ENCODE peak calls at places on chromosomes 7 and 10, in seven cellular contexts. Z is colonic mucosa, E is tibial artery, H is neural progenitor cell, O is DND-41, M is cardiac fibroblast, X is fibroblast of pulmonary artery. Y is an unnamed sample.

GRCh38 chr10:111207525-111207924 is 130.7 kb downstream of the ADRA2A start:
- DNase-seq in O (peak), E (no peak), M (no peak), H (peak), Z (peak), X (no peak), Y (no peak)

GRCh38 chr7:96508371-96508770 is 186.5 kb upstream of the SLC25A13 start:
- DNase-seq in Z (no peak), E (no peak), H (no peak), O (no peak), M (peak), X (peak), Y (no peak)

GRCh38 chr7:90931996-90932912 is 332.0 kb upstream of the FZD1 start:
- DNase-seq in H (no peak), Z (no peak), M (peak), E (no peak), X (no peak), O (no peak), Y (peak)

GRCh38 chr7:111727905-111728634 is 165.8 kb upstream of the IMMP2L start:
- DNase-seq in Z (no peak), M (no peak), O (no peak), X (no peak), H (no peak), E (no peak), Y (no peak)

GRCh38 chr7:75657866-75658265 is 80.9 kb downstream of the HIP1 start:
- DNase-seq in H (no peak), Z (no peak), M (no peak), X (no peak), O (no peak), E (no peak), Y (no peak)

GRCh38 chr7:30912986-30913671 is 1.5 kb downstream of the AQP1 start:
- DNase-seq in Z (peak), E (no peak), O (no peak), H (no peak), M (no peak), X (no peak), Y (no peak)

GRCh38 chr10:1369665-1370064 is 313.5 kb downstream of the WDR37 start:
- DNase-seq in E (no peak), M (no peak), H (no peak), X (no peak), O (no peak), Z (peak), Y (no peak)

GRCh38 chr10:63236113-63236935 is 103.2 kb downstream of the NRBF2 start:
- DNase-seq in M (peak), O (peak), X (peak), E (no peak), Z (peak), H (no peak), Y (peak)

GRCh38 chr7:117086788-117087187 is 133.5 kb downstream of the ST7 start:
- DNase-seq in H (no peak), O (peak), X (peak), M (peak), Z (no peak), E (no peak), Y (peak)

GRCh38 chr7:73995821-73996511 is 32.0 kb upstream of the ELN start:
- DNase-seq in Z (no peak), X (no peak), H (no peak), O (no peak), E (no peak), M (no peak), Y (no peak)

GRCh38 chr10:48496105-48496830 is 108.6 kb downstream of the ARHGAP22 start:
- DNase-seq in O (no peak), Z (no peak), M (no peak), E (no peak), H (no peak), X (no peak), Y (no peak)

GRCh38 chr10:93911865-93912264 is 18.1 kb downstream of the SLC35G1 start:
- DNase-seq in M (no peak), X (no peak), Z (no peak), E (no peak), O (no peak), H (no peak), Y (no peak)

GRCh38 chr7:33334349-33334748 is 205.0 kb downstream of the BBS9 start:
- DNase-seq in Z (no peak), X (peak), M (peak), E (no peak), H (peak), O (no peak), Y (peak)

GRCh38 chr7:80883188-80884025 is 35.4 kb downstream of the SEMA3C start:
- DNase-seq in X (peak), H (no peak), O (no peak), M (peak), E (no peak), Z (no peak), Y (peak)

GRCh38 chr10:103168436-103168835 is 24.6 kb downstream of the NT5C2 start:
- DNase-seq in H (no peak), O (no peak), Z (no peak), E (no peak), M (peak), X (peak), Y (peak)

GRCh38 chr7:114663502-114663901 is 248.9 kb downstream of the FOXP2 start:
- DNase-seq in Z (no peak), H (peak), M (no peak), X (peak), O (no peak), E (no peak), Y (peak)

GRCh38 chr10:124066744-124067714 is 26.4 kb downstream of the CHST15 start:
- DNase-seq in M (no peak), O (peak), H (peak), X (no peak), Z (no peak), E (no peak), Y (no peak)

GRCh38 chr7:138801256-138801655 is 3.3 kb upstream of the ATP6V0A4 start:
- DNase-seq in E (no peak), Z (no peak), X (no peak), O (no peak), H (no peak), M (no peak), Y (no peak)

GRCh38 chr7:138796038-138796580 is 1.7 kb upstream of the TMEM213 start:
- DNase-seq in Z (no peak), H (no peak), X (no peak), O (no peak), E (no peak), M (no peak), Y (no peak)

GRCh38 chr7:138798836-138799235 is 840 bp upstream of the ATP6V0A4 start:
- DNase-seq in O (no peak), Z (no peak), X (no peak), E (no peak), M (no peak), H (no peak), Y (no peak)

GRCh38 chr7:138799336-138799965 is 1.5 kb upstream of the ATP6V0A4 start:
- DNase-seq in Z (no peak), E (no peak), O (no peak), H (no peak), M (no peak), X (no peak), Y (no peak)

GRCh38 chr7:138797715-138798320 is at the start of the genes ATP6V0A4 and TMEM213:
- DNase-seq in Z (no peak), M (no peak), H (peak), O (no peak), X (no peak), E (no peak), Y (no peak)
- H3K4me3 ChIP-seq in Z (no peak), M (no peak), H (peak), O (no peak), X (no peak), E (no peak), Y (no peak)

GRCh38 chr7:43341132-43341531 is 228.7 kb downstream of the HECW1 start:
- DNase-seq in X (no peak), O (no peak), M (no peak), E (no peak), Z (no peak), H (no peak), Y (no peak)
- H3K4me3 ChIP-seq in X (no peak), O (no peak), M (no peak), E (no peak), Z (no peak), H (no peak), Y (no peak)

GRCh38 chr10:12022580-12023257 is 19.9 kb downstream of the UPF2 start:
- DNase-seq in H (no peak), Z (no peak), O (no peak), M (no peak), E (no peak), X (no peak), Y (no peak)
- H3K4me3 ChIP-seq in H (no peak), Z (no peak), O (no peak), M (no peak), E (no peak), X (no peak), Y (no peak)

DNA sequence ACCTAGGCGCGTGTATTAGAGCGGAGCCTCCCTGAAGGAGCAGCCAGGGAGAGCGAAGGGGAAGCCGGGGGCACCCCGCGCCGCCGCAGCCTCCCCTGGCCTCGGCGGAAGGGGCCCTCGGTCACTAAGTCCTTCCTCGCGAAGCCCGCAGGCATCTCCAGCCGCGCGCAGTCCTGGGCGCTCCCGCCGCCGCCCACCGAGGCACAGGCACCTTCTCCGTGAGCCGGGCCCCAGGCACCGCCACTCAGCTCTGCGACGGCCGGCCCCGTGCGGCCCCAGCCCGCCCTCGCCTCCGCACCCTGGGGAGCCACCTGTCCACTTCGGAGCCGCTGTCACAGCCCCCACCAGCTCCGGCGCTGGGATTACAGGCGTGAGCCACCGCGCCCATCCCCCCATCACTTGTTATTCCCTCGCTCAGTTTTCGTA is 80.8 kb downstream of the ZNF467 start:
- DNase-seq in O (no peak), M (no peak), X (no peak), E (no peak), H (peak), Z (no peak), Y (no peak)
- H3K4me3 ChIP-seq in O (no peak), M (peak), X (peak), E (no peak), H (peak), Z (no peak), Y (no peak)

DNA sequence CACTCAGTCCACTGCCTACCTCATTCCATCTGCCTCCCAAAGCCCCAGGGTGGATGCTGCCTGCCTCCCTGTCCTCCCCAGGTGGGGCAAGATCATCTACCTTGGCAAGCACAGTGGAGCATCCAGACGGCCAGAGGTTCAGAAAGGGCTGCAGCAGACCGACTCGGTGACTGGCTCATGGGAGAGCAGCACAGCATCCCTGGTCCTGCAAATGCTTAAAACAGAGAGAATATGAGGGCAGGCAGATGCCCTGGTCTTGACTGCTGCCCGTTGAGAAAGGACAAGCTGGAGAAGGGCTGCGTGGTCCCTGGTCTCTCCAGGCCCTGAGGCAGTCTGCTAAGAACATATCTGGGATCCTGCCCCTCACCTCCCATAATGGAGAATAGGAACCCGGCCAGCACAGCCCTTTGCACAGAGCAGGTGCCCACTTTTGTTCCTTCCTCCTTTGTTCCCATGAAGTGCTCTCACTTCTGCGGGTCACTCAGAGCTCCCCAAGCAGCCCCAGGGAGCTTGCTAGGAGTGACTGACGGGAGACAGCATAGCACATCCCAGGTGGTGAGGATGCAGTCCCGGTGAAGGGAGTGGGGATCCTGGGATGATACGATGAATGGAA is 1.4 kb downstream of the HPS1 start:
- DNase-seq in X (no peak), M (no peak), O (no peak), E (no peak), Z (no peak), H (no peak), Y (no peak)
- H3K4me3 ChIP-seq in X (peak), M (peak), O (no peak), E (peak), Z (no peak), H (peak), Y (peak)

GRCh38 chr7:100720320-100720644 is at the start of gene EPO:
- DNase-seq in O (no peak), M (no peak), E (no peak), H (peak), X (no peak), Z (no peak), Y (no peak)
- H3K4me3 ChIP-seq in O (no peak), M (no peak), E (no peak), H (peak), X (no peak), Z (no peak), Y (no peak)

Y was measured in astrocyte of the spinal cord.